ENCODE peak calls at places on chromosomes 2 and 18, in eight cellular contexts. H is IMR-90, W is GM23248, T is MM.1S, X is body of pancreas, I is heart left ventricle, Z is PC-3, D is uterus. V is an unnamed sample.

GRCh38 chr2:60882971-60883753 is 1.8 kb downstream of the REL start:
- DNase-seq in H (peak; percentile 15), W (peak; percentile 39), T (peak; percentile 65), X (peak; percentile 14), I (no peak), Z (peak; percentile 16), D (no peak), V (no peak)

GRCh38 chr2:100513650-100514049 is 43.4 kb downstream of the NMS start:
- DNase-seq in H (no peak), W (no peak), T (no peak), X (no peak), I (no peak), Z (no peak), D (no peak), V (no peak)

GRCh38 chr2:217996345-217996744 is 6.5 kb downstream of the TNS1 start:
- DNase-seq in H (peak; percentile 83), W (peak; percentile 92), T (no peak), X (peak; percentile 80), I (no peak), Z (peak; percentile 55), D (peak; percentile 71), V (no peak)

GRCh38 chr2:222468338-222468737 is 44.0 kb downstream of the SGPP2 start:
- DNase-seq in H (no peak), W (peak; percentile 6), T (no peak), X (peak; percentile 39), I (peak; percentile 79), Z (no peak), D (no peak), V (no peak)

GRCh38 chr2:188734688-188735087 is 239.5 kb upstream of the COL3A1 start:
- DNase-seq in H (peak; percentile 33), W (no peak), T (no peak), X (no peak), I (no peak), Z (no peak), D (no peak), V (no peak)

GRCh38 chr2:173843526-173843925 is 121.6 kb downstream of the SP3 start:
- DNase-seq in H (no peak), W (no peak), T (no peak), X (no peak), I (no peak), Z (no peak), D (no peak), V (no peak)

GRCh38 chr2:148644885-148645134 is 259 bp downstream of the EPC2 start:
- DNase-seq in H (no peak), W (no peak), T (no peak), X (no peak), I (no peak), Z (no peak), D (no peak), V (no peak)

GRCh38 chr2:231934441-231935206 is 8.4 kb upstream of the NPPC start:
- DNase-seq in H (no peak), W (no peak), T (no peak), X (no peak), I (peak; percentile 36), Z (no peak), D (no peak), V (no peak)

GRCh38 chr2:138244400-138245001 is 257.1 kb upstream of the SPOPL start:
- DNase-seq in H (peak; percentile 7), W (peak; percentile 65), T (no peak), X (no peak), I (no peak), Z (peak; percentile 26), D (no peak), V (no peak)

GRCh38 chr2:28169492-28169891 is 223.2 kb upstream of the FOSL2 start:
- DNase-seq in H (no peak), W (no peak), T (no peak), X (no peak), I (no peak), Z (no peak), D (no peak), V (no peak)

GRCh38 chr2:104701471-104701911 is 152.4 kb upstream of the POU3F3 start:
- DNase-seq in H (no peak), W (no peak), T (no peak), X (no peak), I (no peak), Z (no peak), D (no peak), V (no peak)

GRCh38 chr2:172438741-172439508 is 11.5 kb downstream of the ITGA6 start:
- DNase-seq in H (peak; percentile 71), W (peak; percentile 70), T (no peak), X (peak; percentile 34), I (no peak), Z (peak; percentile 91), D (no peak), V (no peak)

GRCh38 chr18:13558132-13558531 is 168.2 kb downstream of the FAM210A start:
- DNase-seq in H (peak; percentile 11), W (peak; percentile 49), T (peak; percentile 50), X (peak; percentile 27), I (peak; percentile 69), Z (peak; percentile 59), D (no peak), V (peak; percentile 52)

GRCh38 chr2:201118121-201118956 is 2.4 kb downstream of the CFLAR start:
- DNase-seq in H (peak; percentile 78), W (peak; percentile 91), T (peak; percentile 93), X (peak; percentile 88), I (peak; percentile 95), Z (peak; percentile 87), D (peak; percentile 81), V (no peak)

GRCh38 chr18:12862467-12862866 is 21.6 kb downstream of the PTPN2 start:
- DNase-seq in H (no peak), W (no peak), T (peak; percentile 54), X (peak; percentile 25), I (no peak), Z (peak; percentile 82), D (no peak), V (no peak)

GRCh38 chr2:178296394-178297090 is 102.2 kb downstream of the OSBPL6 start:
- DNase-seq in H (no peak), W (peak; percentile 7), T (no peak), X (peak; percentile 12), I (no peak), Z (no peak), D (no peak), V (no peak)

GRCh38 chr2:220072669-220073235 is 445.3 kb downstream of the SLC4A3 start:
- DNase-seq in H (no peak), W (no peak), T (no peak), X (no peak), I (no peak), Z (no peak), D (no peak), V (no peak)

GRCh38 chr2:73764945-73765344 is 15.0 kb downstream of the DUSP11 start:
- DNase-seq in H (no peak), W (no peak), T (no peak), X (no peak), I (no peak), Z (no peak), D (no peak), V (no peak)
- H3K36me3 ChIP-seq in H (peaks cover 49% of the 10 kb centered on the region), W (peaks cover 72% of the 10 kb centered on the region), T (peaks cover 8% of the 10 kb centered on the region), X (no peaks in the 10 kb centered on the region), I (peaks cover 100% of the 10 kb centered on the region), Z (peaks cover 52% of the 10 kb centered on the region), D (no peaks in the 10 kb centered on the region), V (peaks cover 83% of the 10 kb centered on the region)

GRCh38 chr18:10409041-10409440 is 45.4 kb upstream of the APCDD1 start:
- DNase-seq in H (no peak), W (no peak), T (no peak), X (no peak), I (no peak), Z (no peak), D (no peak), V (no peak)

GRCh38 chr18:10406172-10406663 is 48.2 kb upstream of the APCDD1 start:
- DNase-seq in H (no peak), W (no peak), T (no peak), X (peak; percentile 24), I (peak; percentile 43), Z (no peak), D (no peak), V (no peak)

GRCh38 chr18:10410472-10411300 is 43.7 kb upstream of the APCDD1 start:
- DNase-seq in H (no peak), W (no peak), T (no peak), X (peak; percentile 19), I (no peak), Z (no peak), D (no peak), V (peak; percentile 41)

GRCh38 chr18:10405014-10405493 is 49.4 kb upstream of the APCDD1 start:
- DNase-seq in H (no peak), W (peak; percentile 13), T (no peak), X (no peak), I (peak; percentile 49), Z (no peak), D (no peak), V (no peak)

GRCh38 chr18:10408131-10408530 is 46.3 kb upstream of the APCDD1 start:
- DNase-seq in H (no peak), W (no peak), T (no peak), X (no peak), I (no peak), Z (no peak), D (no peak), V (no peak)
- H3K27me3 ChIP-seq in H (peaks cover 18% of the 10 kb centered on the region), W (peaks cover 10% of the 10 kb centered on the region), T (no peaks in the 10 kb centered on the region), X (no peaks in the 10 kb centered on the region), I (no peaks in the 10 kb centered on the region), Z (peaks cover 47% of the 10 kb centered on the region), D (no peaks in the 10 kb centered on the region), V (no peaks in the 10 kb centered on the region)

GRCh38 chr2:3430211-3430610 is 50.7 kb downstream of the TRAPPC12 start:
- DNase-seq in H (peak; percentile 28), W (peak; percentile 10), T (no peak), X (no peak), I (no peak), Z (no peak), D (no peak), V (no peak)
- H3K9me3 ChIP-seq in H (no peaks in the 10 kb centered on the region), W (no peaks in the 10 kb centered on the region), T (no peaks in the 10 kb centered on the region), X (no peaks in the 10 kb centered on the region), I (no peaks in the 10 kb centered on the region), Z (no peaks in the 10 kb centered on the region), D (no peaks in the 10 kb centered on the region), V (no peaks in the 10 kb centered on the region)

GRCh38 chr2:238031749-238032148 is 29.1 kb upstream of the SCLY start:
- DNase-seq in H (no peak), W (no peak), T (no peak), X (no peak), I (no peak), Z (no peak), D (no peak), V (no peak)

GRCh38 chr2:238026953-238027505 is 33.8 kb upstream of the SCLY start:
- DNase-seq in H (peak; percentile 75), W (peak; percentile 11), T (no peak), X (no peak), I (no peak), Z (no peak), D (no peak), V (no peak)

GRCh38 chr2:238027591-238028415 is 33.0 kb upstream of the SCLY start:
- DNase-seq in H (no peak), W (no peak), T (no peak), X (no peak), I (no peak), Z (no peak), D (no peak), V (no peak)

GRCh38 chr2:238030422-238031155 is 30.2 kb upstream of the SCLY start:
- DNase-seq in H (no peak), W (no peak), T (no peak), X (no peak), I (no peak), Z (no peak), D (no peak), V (no peak)

DNA sequence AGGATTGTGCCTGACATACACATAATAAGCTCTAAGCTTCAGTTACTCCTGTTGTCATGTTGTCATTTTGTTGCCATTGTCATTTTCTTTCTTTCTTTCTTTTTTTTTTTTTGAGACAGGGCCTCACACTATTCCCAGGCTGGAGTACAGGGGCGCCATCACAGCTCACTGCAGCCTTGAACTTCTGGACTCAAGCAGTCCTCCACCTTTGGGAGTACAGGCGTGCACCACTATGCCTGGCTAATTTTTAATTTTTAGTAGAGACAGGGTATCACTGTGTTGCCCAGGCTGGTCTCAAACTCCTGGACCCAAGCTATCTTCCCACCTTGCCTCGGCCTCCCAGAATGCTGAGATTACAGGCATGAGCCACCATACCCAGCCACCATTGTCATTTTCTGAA is 30.9 kb upstream of the SCLY start:
- DNase-seq in H (no peak), W (no peak), T (no peak), X (no peak), I (no peak), Z (no peak), D (no peak), V (no peak)
- H3K36me3 ChIP-seq in H (peaks cover 39% of the 10 kb centered on the region), W (peaks cover 10% of the 10 kb centered on the region), T (no peaks in the 10 kb centered on the region), X (no peaks in the 10 kb centered on the region), I (peaks cover 82% of the 10 kb centered on the region), Z (peaks cover 11% of the 10 kb centered on the region), D (no peaks in the 10 kb centered on the region), V (peaks cover 23% of the 10 kb centered on the region)

V was measured in WERI-Rb-1.